ENCODE peak calls at places on chromosomes 6 and 20, in six cellular contexts. M, V, W, D, J and K are unnamed samples.

GRCh38 chr20:6588296-6588695 is 179.2 kb upstream of the BMP2 start:
- DNase-seq in J (no peak), M (no peak), D (peak), V (no peak), W (no peak), K (no peak)

GRCh38 chr20:38973546-38974120 is 11.5 kb downstream of the DHX35 start:
- DNase-seq in M (no peak), J (no peak), D (no peak), V (no peak), W (no peak), K (no peak)

GRCh38 chr6:82705579-82705978 is 342.0 kb downstream of the TPBG start:
- DNase-seq in V (no peak), W (no peak), M (no peak), J (no peak), D (no peak), K (no peak)

GRCh38 chr6:26299286-26300042 is 65.5 kb upstream of the BTN3A2 start:
- DNase-seq in D (no peak), V (no peak), M (no peak), J (peak), W (peak), K (no peak)

GRCh38 chr6:90610671-90611542 is 24.0 kb upstream of the MAP3K7 start:
- DNase-seq in W (peak), J (peak), V (peak), M (peak), D (peak), K (no peak)

GRCh38 chr20:4261333-4262284 is 246.3 kb upstream of the RNF24 start:
- DNase-seq in M (no peak), D (no peak), J (no peak), W (no peak), V (no peak), K (no peak)

GRCh38 chr6:48032156-48032555 is 78.8 kb downstream of the PTCHD4 start:
- DNase-seq in J (no peak), W (no peak), M (no peak), V (peak), D (peak), K (peak)

GRCh38 chr6:137766596-137767370 is 100.3 kb upstream of the TNFAIP3 start:
- DNase-seq in J (no peak), M (no peak), W (no peak), V (no peak), D (no peak), K (no peak)

GRCh38 chr20:62357681-62358080 is 9.4 kb downstream of the LAMA5 start:
- DNase-seq in V (no peak), D (no peak), J (no peak), W (no peak), M (no peak), K (no peak)

GRCh38 chr6:85498596-85499258 is 48.8 kb downstream of the NT5E start:
- DNase-seq in D (peak), W (no peak), J (no peak), V (peak), M (no peak), K (peak)

GRCh38 chr6:138537090-138537489 is 37.8 kb upstream of the NHSL1 start:
- DNase-seq in W (no peak), M (no peak), D (peak), J (no peak), V (no peak), K (no peak)

GRCh38 chr6:113684382-113684901 is 172.7 kb upstream of the MARCKS start:
- DNase-seq in V (no peak), M (no peak), J (no peak), W (no peak), D (peak), K (peak)

GRCh38 chr6:89044988-89045387 is 35.6 kb upstream of the PNRC1 start:
- DNase-seq in W (no peak), D (no peak), J (no peak), V (no peak), M (no peak), K (no peak)

GRCh38 chr6:163983601-163984445 is 569.3 kb downstream of the QKI start:
- DNase-seq in V (no peak), D (no peak), M (no peak), J (no peak), W (no peak), K (no peak)

GRCh38 chr6:167736486-167737204 is 90.1 kb upstream of the AFDN start:
- DNase-seq in J (no peak), D (no peak), V (no peak), M (no peak), W (no peak), K (no peak)

GRCh38 chr20:45779011-45779915 is 12.4 kb downstream of the WFDC3 start:
- DNase-seq in W (no peak), D (peak), J (no peak), V (peak), M (no peak), K (no peak)

GRCh38 chr20:57205625-57206219 is 60.7 kb downstream of the BMP7 start:
- DNase-seq in J (no peak), W (no peak), D (no peak), V (peak), M (no peak), K (no peak)

GRCh38 chr6:4355241-4355640 is 219.9 kb upstream of the ECI2 start:
- DNase-seq in V (peak), M (no peak), D (peak), J (no peak), W (no peak), K (no peak)

GRCh38 chr6:34468378-34468892 is 2.6 kb downstream of the PACSIN1 start:
- DNase-seq in J (no peak), M (no peak), V (no peak), W (no peak), D (no peak), K (no peak)

GRCh38 chr6:27568226-27568889 is 95.5 kb upstream of the ZNF184 start:
- DNase-seq in W (no peak), M (no peak), V (no peak), D (no peak), J (no peak), K (peak)

GRCh38 chr6:131765081-131765852 is 42.6 kb upstream of the ENPP1 start:
- DNase-seq in W (no peak), D (no peak), V (no peak), M (no peak), J (no peak), K (peak)

GRCh38 chr20:13261460-13262301 is 40.6 kb downstream of the ISM1 start:
- DNase-seq in M (peak), J (peak), W (peak), D (peak), V (peak), K (peak)

GRCh38 chr6:168188310-168188973 is 109.4 kb upstream of the FRMD1 start:
- DNase-seq in V (no peak), J (peak), M (no peak), W (no peak), D (no peak), K (no peak)

GRCh38 chr6:113185299-113185698 is 671.8 kb upstream of the MARCKS start:
- DNase-seq in W (no peak), J (no peak), V (no peak), D (no peak), M (no peak), K (no peak)

GRCh38 chr20:22333885-22334545 is 250.4 kb downstream of the FOXA2 start:
- DNase-seq in W (peak), V (peak), D (peak), J (peak), M (peak), K (peak)

GRCh38 chr6:157822221-157823000 is 635 bp upstream of the SNX9 start:
- DNase-seq in D (peak), W (peak), V (peak), M (no peak), J (peak), K (no peak)

GRCh38 chr6:124670801-124671200 is 291.4 kb upstream of the RNF217 start:
- DNase-seq in V (no peak), M (no peak), J (no peak), W (no peak), D (no peak), K (no peak)

GRCh38 chr20:17786221-17786718 is 86.5 kb downstream of the BANF2 start:
- DNase-seq in W (no peak), M (no peak), D (peak), J (no peak), V (no peak), K (no peak)

GRCh38 chr6:3865463-3865862 is 16.3 kb downstream of the FAM50B start:
- DNase-seq in M (no peak), D (no peak), J (no peak), W (no peak), V (no peak), K (no peak)

GRCh38 chr6:118325220-118325860 is 222.8 kb upstream of the PLN start:
- DNase-seq in V (no peak), M (no peak), D (no peak), W (no peak), J (no peak), K (no peak)

GRCh38 chr6:132661906-132662305 is 2.9 kb upstream of the TAAR1 start:
- DNase-seq in M (no peak), D (no peak), W (no peak), J (no peak), V (no peak), K (no peak)

GRCh38 chr6:163301721-163302635 is 112.5 kb upstream of the QKI start:
- DNase-seq in J (no peak), V (no peak), D (no peak), M (no peak), W (no peak), K (no peak)

GRCh38 chr20:36883972-36884535 is 8.1 kb downstream of the TLDC2 start:
- DNase-seq in J (no peak), V (no peak), W (no peak), M (no peak), D (no peak), K (no peak)

GRCh38 chr20:11401988-11402387 is 515.7 kb upstream of the BTBD3 start:
- DNase-seq in W (no peak), V (no peak), D (no peak), J (no peak), M (no peak), K (no peak)

GRCh38 chr6:42315991-42316378 is 98.3 kb upstream of the MRPS10 start:
- DNase-seq in W (no peak), J (no peak), V (peak), M (no peak), D (peak), K (peak)
- TF ChIP-seq JUN in W (no peak), J (no peak), V (peak), M (no peak), D (peak), K (no peak)

DNA sequence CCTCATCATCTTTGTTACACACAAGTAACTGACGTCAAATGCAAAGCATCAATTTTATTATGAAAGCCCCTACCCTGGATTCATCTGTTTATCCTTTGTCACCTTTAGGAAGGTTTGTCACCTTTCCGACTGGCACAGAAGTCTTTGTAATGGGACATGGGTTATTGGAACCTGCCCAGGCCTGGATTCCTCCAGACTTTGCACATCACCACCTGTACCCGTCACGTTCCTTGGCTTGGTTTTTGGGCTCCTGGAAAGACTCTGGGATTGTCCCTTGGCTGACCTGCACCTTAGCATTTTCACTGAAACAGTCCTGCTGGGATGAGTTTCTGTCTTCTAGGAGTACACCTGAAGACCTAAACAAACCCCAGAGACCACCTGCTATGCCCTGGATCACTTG is 15.4 kb upstream of the ARHGAP18 start:
- DNase-seq in D (no peak), V (no peak), M (no peak), W (no peak), J (no peak), K (no peak)
- TF ChIP-seq JUN in D (no peak), V (no peak), M (no peak), W (no peak), J (no peak), K (no peak)

DNA sequence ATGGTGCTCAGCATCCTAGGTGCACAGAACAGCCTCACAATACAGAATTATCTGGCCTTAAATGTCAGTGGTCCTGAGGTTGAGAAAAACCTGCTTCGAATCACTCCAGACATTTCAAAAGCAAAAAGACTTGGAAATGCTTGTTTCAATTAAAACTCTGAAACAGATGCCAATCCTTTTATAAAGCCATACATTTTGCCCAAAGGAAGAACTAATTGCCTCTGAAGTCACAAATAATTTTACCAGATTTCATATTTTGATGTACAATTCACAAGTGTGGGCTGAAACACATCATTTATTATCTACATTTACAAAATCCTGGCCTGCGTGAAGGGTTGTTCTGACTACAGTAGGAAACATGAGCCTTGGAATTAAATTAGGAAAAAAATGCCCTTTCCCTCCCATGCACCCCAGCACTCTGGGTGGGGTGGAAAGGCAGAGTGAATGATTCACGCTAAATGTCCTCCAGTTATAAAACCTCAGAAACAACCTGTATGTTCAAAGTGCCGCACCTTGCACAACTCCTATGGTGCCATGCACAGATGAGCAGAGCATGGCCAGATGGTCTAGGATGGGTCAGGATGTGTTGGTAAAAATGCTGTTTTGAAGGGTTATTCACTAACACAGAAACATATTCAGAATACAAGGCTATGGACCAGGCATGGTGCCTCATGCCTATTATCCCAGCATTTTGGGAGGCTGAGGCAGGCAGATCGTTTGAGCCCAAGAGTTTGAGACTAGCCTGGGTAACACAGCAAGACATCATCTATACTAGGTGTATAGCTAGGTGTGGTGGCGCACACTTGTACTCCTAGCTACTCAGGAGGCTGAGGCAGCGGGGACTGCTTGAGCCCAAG is 87.0 kb downstream of the ZMYND8 start:
- DNase-seq in D (no peak), V (no peak), J (no peak), W (no peak), M (no peak), K (no peak)
- TF ChIP-seq JUN in D (no peak), V (no peak), J (no peak), W (no peak), M (no peak), K (no peak)

GRCh38 chr20:33897313-33897912 is 86.3 kb downstream of the CHMP4B start:
- DNase-seq in D (no peak), V (no peak), W (peak), M (peak), J (no peak), K (no peak)
- TF ChIP-seq JUN in D (no peak), V (no peak), W (no peak), M (no peak), J (no peak), K (no peak)